ENCODE peak calls at places on chromosomes 13 and 19, in five cellular contexts. B is NB4; A is NCI-H2029; K is CD4-positive, alpha-beta T cell; J is NCI-H774. L is an unnamed sample.

GRCh38 chr13:108728370-108728769 is 99.0 kb downstream of the MYO16 start:
- DNase-seq in B (peak), A (no peak), K (no peak), J (no peak), L (no peak)

GRCh38 chr19:1087813-1088418 is 7.3 kb downstream of the POLR2E start:
- DNase-seq in B (peak), A (no peak), K (peak), J (no peak), L (no peak)

GRCh38 chr19:17772172-17772571 is 20.9 kb downstream of the FCHO1 start:
- DNase-seq in B (peak), A (no peak), K (no peak), J (no peak), L (peak)

GRCh38 chr19:33688657-33688992 is 66.9 kb downstream of the CHST8 start:
- DNase-seq in B (no peak), A (no peak), K (peak), J (no peak), L (no peak)

GRCh38 chr19:45103200-45103624 is 10.2 kb downstream of the PPP1R37 start:
- DNase-seq in B (no peak), A (peak), K (peak), J (no peak), L (peak)

GRCh38 chr19:17074628-17075034 is 621 bp downstream of the HAUS8 start:
- DNase-seq in B (no peak), A (no peak), K (no peak), J (peak), L (no peak)

GRCh38 chr13:100630564-100630963 is 42.0 kb upstream of the GGACT start:
- DNase-seq in B (no peak), A (no peak), K (no peak), J (no peak), L (no peak)

GRCh38 chr19:43720936-43721335 is 5.1 kb downstream of the IRGC start:
- DNase-seq in B (no peak), A (no peak), K (no peak), J (no peak), L (peak)

GRCh38 chr13:34657716-34658115 is 284.4 kb upstream of the NBEA start:
- DNase-seq in B (no peak), A (no peak), K (no peak), J (no peak), L (peak)

GRCh38 chr13:23876265-23876664 is 12.9 kb downstream of the MIPEP start:
- DNase-seq in B (peak), A (no peak), K (no peak), J (no peak), L (no peak)

GRCh38 chr13:106533101-106533939 is 2.1 kb downstream of the EFNB2 start:
- DNase-seq in B (peak), A (peak), K (no peak), J (peak), L (peak)

GRCh38 chr13:82717249-82717648 is 1165.0 kb downstream of the SLITRK1 start:
- DNase-seq in B (no peak), A (no peak), K (no peak), J (no peak), L (peak)

GRCh38 chr19:18086590-18087138 is at the start of gene IL12RB1:
- DNase-seq in B (peak), A (no peak), K (peak), J (no peak), L (no peak)

GRCh38 chr13:102402292-102402691 is 444 bp upstream of the FGF14 start:
- DNase-seq in B (no peak), A (no peak), K (no peak), J (peak), L (peak)

L was measured in fibroblast of mammary gland.